ENCODE peak calls at places on chromosomes 1 and 21, in four cellular contexts. Y is naive thymus-derived CD4-positive, alpha-beta T cell; K is left ventricle myocardium inferior; A is CD8-positive, alpha-beta T cell. M is an unnamed sample.

GRCh38 chr1:52603301-52603675 is 1.1 kb downstream of the GPX7 start:
- DNase-seq in K (no peak), A (no peak), Y (no peak), M (no peak)

GRCh38 chr1:203807211-203807610 is 11.8 kb downstream of the ZBED6 start:
- DNase-seq in Y (no peak), K (no peak), A (no peak), M (no peak)

GRCh38 chr21:37550618-37551405 is 184.2 kb downstream of the DYRK1A start:
- DNase-seq in K (no peak), Y (no peak), A (no peak), M (no peak)

GRCh38 chr1:20474333-20474975 is 11.6 kb downstream of the CAMK2N1 start:
- DNase-seq in A (no peak), Y (no peak), K (no peak), M (no peak)

GRCh38 chr1:240242601-240243144 is 151.0 kb downstream of the FMN2 start:
- DNase-seq in Y (no peak), K (no peak), A (no peak), M (no peak)

GRCh38 chr1:32241011-32241763 is 5.8 kb upstream of the FAM167B start:
- DNase-seq in Y (peak), A (no peak), K (peak), M (no peak)

GRCh38 chr21:32334980-32335471 is 36.4 kb downstream of the MRAP start:
- DNase-seq in Y (no peak), A (no peak), K (no peak), M (no peak)

GRCh38 chr1:18234790-18235242 is 127.2 kb downstream of the IGSF21 start:
- DNase-seq in A (no peak), K (no peak), Y (no peak), M (peak)

GRCh38 chr1:116982319-116983004 is 19.1 kb upstream of the CD101 start:
- DNase-seq in Y (no peak), K (no peak), A (no peak), M (no peak)

GRCh38 chr1:116983112-116983511 is 18.4 kb upstream of the CD101 start:
- DNase-seq in K (no peak), A (no peak), Y (no peak), M (no peak)

GRCh38 chr1:116986531-116987255 is 14.9 kb upstream of the CD101 start:
- DNase-seq in K (no peak), A (no peak), Y (peak), M (no peak)

GRCh38 chr1:116983678-116984077 is 17.9 kb upstream of the CD101 start:
- DNase-seq in A (no peak), K (no peak), Y (no peak), M (no peak)

GRCh38 chr1:116984406-116985160 is 17.0 kb upstream of the CD101 start:
- DNase-seq in Y (no peak), A (no peak), K (no peak), M (no peak)
- H3K27ac ChIP-seq in Y (no peak), A (no peak), K (peak), M (no peak)

DNA sequence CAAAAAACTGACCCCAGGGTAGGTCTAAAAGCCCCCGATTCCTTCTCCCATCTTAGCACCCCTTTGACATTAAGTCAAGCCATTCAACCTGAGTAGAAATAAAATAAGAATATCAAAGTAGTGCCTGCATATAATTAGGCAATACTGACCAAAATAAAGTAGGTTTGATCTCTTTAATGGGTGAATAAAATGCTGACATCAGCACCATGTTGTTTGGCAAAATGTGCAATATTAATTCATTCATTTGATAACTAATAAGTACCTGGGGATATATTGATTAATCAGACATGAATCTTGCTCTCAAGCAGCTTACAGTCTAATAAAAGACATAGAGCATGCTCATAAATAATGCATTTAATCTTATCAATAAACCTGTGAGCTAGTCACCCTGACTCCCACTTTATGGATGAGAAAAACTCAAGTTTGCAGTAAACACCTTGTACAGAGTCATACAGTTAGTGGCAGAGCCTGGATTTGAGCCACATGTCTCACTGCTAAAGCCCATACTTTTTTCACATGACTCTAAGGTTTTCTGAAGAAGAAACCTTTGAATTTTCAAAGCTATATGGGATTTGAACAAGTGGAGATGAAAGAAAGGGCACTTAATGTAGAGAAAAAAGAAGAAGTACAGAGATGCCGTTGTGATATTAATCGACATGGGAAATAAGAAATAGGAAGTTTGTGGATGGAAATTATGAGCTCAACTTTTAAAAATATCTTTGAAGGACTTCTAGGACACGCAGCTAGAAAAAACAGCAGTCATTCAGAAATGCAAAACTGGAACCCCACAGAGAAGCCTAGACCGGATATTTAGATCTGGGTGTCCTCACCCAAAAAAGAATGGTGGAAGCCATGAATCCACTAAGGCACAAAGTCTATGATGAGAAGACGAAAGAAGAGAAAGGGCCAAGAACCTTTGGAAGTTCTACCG is 183.9 kb downstream of the TOMM20 start:
- DNase-seq in K (no peak), A (no peak), Y (no peak), M (no peak)
- H3K27ac ChIP-seq in K (peak), A (no peak), Y (no peak), M (peak)

GRCh38 chr1:182301467-182302198 is 90.0 kb downstream of the GLUL start:
- DNase-seq in K (peak), A (no peak), Y (peak), M (peak)
- H3K27ac ChIP-seq in K (peak), A (no peak), Y (peak), M (peak)

GRCh38 chr21:42038826-42039425 is 28.8 kb upstream of the ZBTB21 start:
- DNase-seq in K (no peak), A (no peak), Y (no peak), M (no peak)
- H3K27ac ChIP-seq in K (no peak), A (no peak), Y (no peak), M (no peak)

DNA sequence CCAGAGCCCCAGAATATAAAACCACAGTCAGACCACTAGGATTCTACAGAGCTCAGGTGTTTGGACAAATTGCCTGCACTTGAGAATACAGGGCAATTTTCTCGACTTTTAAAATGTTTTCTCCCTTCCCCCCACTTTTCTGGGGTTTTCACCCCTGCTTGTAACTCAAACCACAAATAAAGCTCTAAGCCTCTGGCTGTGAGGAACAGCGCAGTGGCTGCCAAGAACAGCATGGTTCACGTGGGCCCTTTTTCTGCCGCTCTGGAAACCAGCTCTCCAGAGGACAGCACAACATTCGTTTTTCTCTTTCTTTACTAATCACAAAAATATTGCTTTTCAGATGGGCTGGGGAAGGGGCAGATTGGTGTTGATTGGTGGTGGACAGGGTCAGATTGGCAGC is 102.2 kb upstream of the JUN start:
- DNase-seq in A (no peak), Y (peak), K (peak), M (peak)
- H3K27ac ChIP-seq in A (no peak), Y (peak), K (peak), M (peak)

GRCh38 chr1:234582186-234582585 is 27.8 kb downstream of the IRF2BP2 start:
- DNase-seq in K (no peak), Y (no peak), A (no peak), M (no peak)

GRCh38 chr1:234582626-234583354 is 27.2 kb downstream of the IRF2BP2 start:
- DNase-seq in K (no peak), A (no peak), Y (no peak), M (no peak)

GRCh38 chr1:234579967-234580366 is 30.0 kb downstream of the IRF2BP2 start:
- DNase-seq in Y (no peak), A (no peak), K (no peak), M (peak)

GRCh38 chr1:234578735-234579134 is 31.2 kb downstream of the IRF2BP2 start:
- DNase-seq in K (no peak), A (no peak), Y (no peak), M (no peak)

DNA sequence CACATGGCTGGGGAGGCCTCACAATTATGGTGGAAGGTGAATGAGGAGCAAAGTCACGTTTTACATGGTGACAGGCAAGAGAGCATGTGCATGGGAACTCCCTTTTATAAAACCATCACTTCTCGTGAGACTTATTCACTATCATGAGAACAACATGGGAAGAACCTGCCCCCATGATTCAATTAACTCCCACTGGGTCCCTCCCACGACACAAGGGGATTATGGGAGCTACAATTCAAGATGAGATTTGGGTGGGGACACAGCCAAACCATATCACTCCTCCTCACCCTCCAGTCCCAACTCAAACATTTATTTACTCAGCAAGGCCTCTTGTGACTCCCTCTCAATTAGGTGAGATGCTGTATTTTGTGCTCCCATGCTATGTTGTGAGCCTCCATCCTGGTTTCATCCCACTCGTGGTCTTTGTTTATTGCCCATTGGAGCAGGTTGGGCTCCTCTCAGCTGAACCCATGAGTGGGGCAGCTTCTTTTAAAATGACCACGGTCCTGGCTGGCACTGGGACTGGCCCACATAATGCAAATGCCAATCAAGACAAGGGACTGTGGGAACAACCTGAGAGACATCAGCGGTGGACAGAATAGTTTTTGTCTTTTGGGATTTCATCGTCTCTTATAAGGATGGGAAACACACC is 28.8 kb downstream of the IRF2BP2 start:
- DNase-seq in Y (no peak), A (no peak), K (no peak), M (no peak)
- H3K27ac ChIP-seq in Y (no peak), A (no peak), K (peak), M (no peak)

GRCh38 chr21:39114871-39115658 is 68.2 kb downstream of the PSMG1 start:
- DNase-seq in Y (no peak), K (no peak), A (no peak), M (no peak)
- H3K27ac ChIP-seq in Y (no peak), K (no peak), A (no peak), M (no peak)

DNA sequence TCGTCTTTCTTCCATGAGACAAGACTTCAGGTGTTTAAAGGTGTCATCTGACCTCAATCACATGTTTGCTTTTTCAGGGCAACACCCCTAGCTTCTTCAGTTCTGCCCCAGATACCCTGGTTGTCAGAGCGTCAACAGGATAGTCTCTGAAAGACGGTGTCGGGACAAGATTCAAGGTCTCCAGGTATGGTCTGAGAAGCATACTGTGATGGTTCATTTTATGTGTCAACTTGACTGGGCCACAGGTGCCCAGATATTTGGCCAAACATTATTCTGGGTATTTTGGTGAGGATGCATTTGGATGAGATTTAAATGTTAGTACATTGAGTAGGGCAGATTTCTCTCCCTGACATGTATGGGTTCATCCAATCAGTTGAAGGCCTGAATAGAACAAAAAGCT is 148.3 kb downstream of the TGFBR3 start:
- DNase-seq in Y (no peak), K (no peak), A (no peak), M (no peak)
- H3K27ac ChIP-seq in Y (no peak), K (peak), A (no peak), M (no peak)